ENCODE peak calls at places on chromosomes 4 and X, in eight cellular contexts. M, H, N, D, O, W, B and Y are unnamed samples.

GRCh38 chr4:98542011-98542410 is 116.4 kb downstream of the TSPAN5 start:
- DNase-seq in W (no peak), M (no peak), B (no peak), D (no peak), H (no peak), O (no peak), N (no peak), Y (no peak)

GRCh38 chrX:2449135-2449886 is 51.5 kb downstream of the DHRSX start:
- DNase-seq in W (no peak), D (no peak), M (no peak), N (no peak), O (no peak), B (no peak), H (no peak), Y (no peak)

GRCh38 chrX:117570160-117570559 is 546.5 kb downstream of the KLHL13 start:
- DNase-seq in M (no peak), H (no peak), O (no peak), D (no peak), N (no peak), W (no peak), B (no peak), Y (no peak)

GRCh38 chr4:102843938-102844337 is 16.6 kb upstream of the UBE2D3 start:
- DNase-seq in D (no peak), M (no peak), B (no peak), W (no peak), N (no peak), H (no peak), O (no peak), Y (no peak)

GRCh38 chrX:153816821-153817220 is 13.5 kb downstream of the PDZD4 start:
- DNase-seq in M (no peak), D (no peak), N (no peak), W (peak; percentile 41), B (no peak), H (no peak), O (no peak), Y (peak; percentile 51)

GRCh38 chr4:142566243-142566642 is 279.9 kb downstream of the INPP4B start:
- DNase-seq in M (no peak), D (no peak), W (no peak), B (no peak), N (no peak), H (no peak), O (no peak), Y (no peak)

GRCh38 chr4:174674305-174674840 is 152.1 kb upstream of the HPGD start:
- DNase-seq in D (no peak), B (no peak), N (no peak), O (no peak), H (no peak), M (no peak), W (no peak), Y (no peak)

GRCh38 chr4:158826882-158827281 is 58.1 kb downstream of the FNIP2 start:
- DNase-seq in N (no peak), O (no peak), W (no peak), M (no peak), B (no peak), H (no peak), D (no peak), Y (no peak)

GRCh38 chr4:48109413-48110263 is 24.4 kb downstream of the TXK start:
- DNase-seq in M (no peak), W (no peak), B (no peak), D (peak; percentile 77), O (no peak), N (peak; percentile 28), H (no peak), Y (peak; percentile 38)

GRCh38 chr4:123659262-123659661 is 262.7 kb downstream of the SPRY1 start:
- DNase-seq in B (no peak), O (no peak), D (no peak), W (no peak), H (no peak), M (no peak), N (no peak), Y (no peak)

GRCh38 chr4:186946682-186947294 is 223.1 kb upstream of the FAT1 start:
- DNase-seq in M (no peak), D (peak; percentile 16), O (no peak), H (peak; percentile 79), N (peak; percentile 61), B (no peak), W (no peak), Y (peak; percentile 16)

GRCh38 chr4:3720461-3720860 is 45.7 kb upstream of the ADRA2C start:
- DNase-seq in W (no peak), O (no peak), M (no peak), D (no peak), H (no peak), N (no peak), B (no peak), Y (no peak)

GRCh38 chrX:85590638-85591037 is 211.2 kb upstream of the POF1B start:
- DNase-seq in D (no peak), O (no peak), W (no peak), N (no peak), H (no peak), M (no peak), B (no peak), Y (no peak)

GRCh38 chr4:2805712-2806391 is 13.0 kb downstream of the SH3BP2 start:
- DNase-seq in O (no peak), D (no peak), W (no peak), B (no peak), N (no peak), H (peak; percentile 95), M (no peak), Y (no peak)

GRCh38 chrX:154366666-154367055 is 7.8 kb downstream of the FLNA start:
- DNase-seq in O (no peak), M (no peak), W (no peak), H (no peak), B (no peak), N (no peak), D (no peak), Y (no peak)

GRCh38 chr4:123265443-123265842 is 131.2 kb upstream of the SPRY1 start:
- DNase-seq in N (no peak), B (no peak), W (no peak), H (no peak), D (no peak), O (no peak), M (no peak), Y (no peak)

GRCh38 chrX:118975831-118976598 is 1.6 kb downstream of the LONRF3 start:
- DNase-seq in B (peak; percentile 5), M (no peak), H (peak; percentile 72), W (peak; percentile 70), N (peak; percentile 38), O (peak; percentile 35), D (no peak), Y (peak; percentile 15)

GRCh38 chr4:15848191-15848842 is 70.2 kb downstream of the CD38 start:
- DNase-seq in W (no peak), O (no peak), N (no peak), B (no peak), M (no peak), H (no peak), D (no peak), Y (no peak)

GRCh38 chr4:108590776-108591175 is 29.6 kb upstream of the RPL34 start:
- DNase-seq in W (no peak), N (no peak), D (no peak), O (no peak), B (no peak), M (peak; percentile 15), H (no peak), Y (no peak)

GRCh38 chr4:137124278-137124932 is 407.9 kb downstream of the PCDH18 start:
- DNase-seq in D (peak; percentile 25), H (no peak), W (no peak), M (peak; percentile 58), B (no peak), O (no peak), N (no peak), Y (peak; percentile 33)

GRCh38 chr4:14152834-14153519 is 525.5 kb upstream of the BOD1L1 start:
- DNase-seq in N (no peak), O (no peak), B (no peak), M (no peak), H (no peak), W (no peak), D (no peak), Y (no peak)